ENCODE peak calls at places on chromosome 15, in ten cellular contexts. One of them, this sample, is unnamed.

GRCh38 chr15:77986891-77987764 is 90.4 kb downstream of the TBC1D2B start:
- DNase-seq in iPS DF 6.9: no peak
- DNase-seq in breast epithelium: peak; percentile 27
- DNase-seq in endothelial cell of umbilical vein: no peak
- DNase-seq in CD4-positive, alpha-beta memory T cell: no peak
- DNase-seq in mesenchymal stem cell: no peak
- DNase-seq in right lobe of liver: no peak
- DNase-seq in tibial nerve: no peak
- DNase-seq in left ventricle myocardium inferior: no peak
- DNase-seq in adipocyte: no peak
- DNase-seq in this sample: no peak

GRCh38 chr15:77393471-77393840 is 26.4 kb downstream of the PEAK1 start:
- DNase-seq in adipocyte: no peak
- DNase-seq in iPS DF 6.9: no peak
- DNase-seq in CD4-positive, alpha-beta memory T cell: no peak
- DNase-seq in mesenchymal stem cell: no peak
- DNase-seq in left ventricle myocardium inferior: no peak
- DNase-seq in tibial nerve: no peak
- DNase-seq in endothelial cell of umbilical vein: no peak
- DNase-seq in right lobe of liver: no peak
- DNase-seq in breast epithelium: no peak
- DNase-seq in this sample: no peak

GRCh38 chr15:57751177-57751800 is 44.8 kb downstream of the POLR2M start:
- DNase-seq in breast epithelium: no peak
- DNase-seq in CD4-positive, alpha-beta memory T cell: no peak
- DNase-seq in iPS DF 6.9: no peak
- DNase-seq in adipocyte: peak; percentile 75
- DNase-seq in right lobe of liver: no peak
- DNase-seq in endothelial cell of umbilical vein: peak; percentile 72
- DNase-seq in left ventricle myocardium inferior: no peak
- DNase-seq in mesenchymal stem cell: peak; percentile 30
- DNase-seq in tibial nerve: no peak
- DNase-seq in this sample: no peak

GRCh38 chr15:101625980-101626379 is 26.2 kb downstream of the TM2D3 start:
- DNase-seq in left ventricle myocardium inferior: no peak
- DNase-seq in CD4-positive, alpha-beta memory T cell: no peak
- DNase-seq in endothelial cell of umbilical vein: no peak
- DNase-seq in adipocyte: no peak
- DNase-seq in mesenchymal stem cell: no peak
- DNase-seq in tibial nerve: no peak
- DNase-seq in iPS DF 6.9: no peak
- DNase-seq in right lobe of liver: no peak
- DNase-seq in breast epithelium: no peak
- DNase-seq in this sample: no peak

GRCh38 chr15:50163719-50164410 is 18.1 kb upstream of the SLC27A2 start:
- DNase-seq in endothelial cell of umbilical vein: no peak
- DNase-seq in tibial nerve: no peak
- DNase-seq in mesenchymal stem cell: no peak
- DNase-seq in left ventricle myocardium inferior: no peak
- DNase-seq in iPS DF 6.9: no peak
- DNase-seq in CD4-positive, alpha-beta memory T cell: no peak
- DNase-seq in adipocyte: no peak
- DNase-seq in right lobe of liver: no peak
- DNase-seq in breast epithelium: no peak
- DNase-seq in this sample: no peak

GRCh38 chr15:101013769-101014223 is 94.6 kb downstream of the LRRK1 start:
- DNase-seq in iPS DF 6.9: no peak
- DNase-seq in breast epithelium: no peak
- DNase-seq in endothelial cell of umbilical vein: no peak
- DNase-seq in right lobe of liver: no peak
- DNase-seq in tibial nerve: no peak
- DNase-seq in mesenchymal stem cell: no peak
- DNase-seq in adipocyte: no peak
- DNase-seq in CD4-positive, alpha-beta memory T cell: no peak
- DNase-seq in left ventricle myocardium inferior: no peak
- DNase-seq in this sample: no peak

GRCh38 chr15:60315878-60316277 is 81.9 kb downstream of the ANXA2 start:
- DNase-seq in right lobe of liver: no peak
- DNase-seq in iPS DF 6.9: no peak
- DNase-seq in breast epithelium: no peak
- DNase-seq in endothelial cell of umbilical vein: no peak
- DNase-seq in adipocyte: no peak
- DNase-seq in CD4-positive, alpha-beta memory T cell: no peak
- DNase-seq in mesenchymal stem cell: no peak
- DNase-seq in left ventricle myocardium inferior: no peak
- DNase-seq in tibial nerve: no peak
- DNase-seq in this sample: no peak

GRCh38 chr15:76135516-76135915 is 75.7 kb downstream of the TMEM266 start:
- DNase-seq in adipocyte: no peak
- DNase-seq in CD4-positive, alpha-beta memory T cell: no peak
- DNase-seq in tibial nerve: no peak
- DNase-seq in mesenchymal stem cell: no peak
- DNase-seq in right lobe of liver: no peak
- DNase-seq in breast epithelium: no peak
- DNase-seq in endothelial cell of umbilical vein: no peak
- DNase-seq in left ventricle myocardium inferior: no peak
- DNase-seq in iPS DF 6.9: no peak
- DNase-seq in this sample: no peak

GRCh38 chr15:99425666-99426301 is 140.0 kb upstream of the MEF2A start:
- DNase-seq in right lobe of liver: no peak
- DNase-seq in tibial nerve: no peak
- DNase-seq in endothelial cell of umbilical vein: peak; percentile 49
- DNase-seq in mesenchymal stem cell: no peak
- DNase-seq in CD4-positive, alpha-beta memory T cell: no peak
- DNase-seq in adipocyte: no peak
- DNase-seq in left ventricle myocardium inferior: peak; percentile 28
- DNase-seq in iPS DF 6.9: no peak
- DNase-seq in breast epithelium: no peak
- DNase-seq in this sample: peak; percentile 75

GRCh38 chr15:80188293-80188692 is 35.5 kb downstream of the FAH start:
- DNase-seq in iPS DF 6.9: no peak
- DNase-seq in breast epithelium: no peak
- DNase-seq in left ventricle myocardium inferior: no peak
- DNase-seq in right lobe of liver: no peak
- DNase-seq in CD4-positive, alpha-beta memory T cell: no peak
- DNase-seq in mesenchymal stem cell: no peak
- DNase-seq in adipocyte: no peak
- DNase-seq in tibial nerve: no peak
- DNase-seq in endothelial cell of umbilical vein: no peak
- DNase-seq in this sample: no peak

GRCh38 chr15:27846722-27847420 is 252.2 kb downstream of the OCA2 start:
- DNase-seq in breast epithelium: no peak
- DNase-seq in left ventricle myocardium inferior: no peak
- DNase-seq in endothelial cell of umbilical vein: no peak
- DNase-seq in right lobe of liver: no peak
- DNase-seq in mesenchymal stem cell: no peak
- DNase-seq in CD4-positive, alpha-beta memory T cell: no peak
- DNase-seq in tibial nerve: no peak
- DNase-seq in adipocyte: no peak
- DNase-seq in iPS DF 6.9: no peak
- DNase-seq in this sample: no peak

GRCh38 chr15:36472672-36473071 is 106.8 kb upstream of the CDIN1 start:
- DNase-seq in breast epithelium: no peak
- DNase-seq in left ventricle myocardium inferior: no peak
- DNase-seq in right lobe of liver: no peak
- DNase-seq in endothelial cell of umbilical vein: no peak
- DNase-seq in adipocyte: no peak
- DNase-seq in tibial nerve: no peak
- DNase-seq in CD4-positive, alpha-beta memory T cell: no peak
- DNase-seq in iPS DF 6.9: no peak
- DNase-seq in mesenchymal stem cell: no peak
- DNase-seq in this sample: no peak

GRCh38 chr15:36499751-36500389 is 79.6 kb upstream of the CDIN1 start:
- DNase-seq in mesenchymal stem cell: no peak
- DNase-seq in CD4-positive, alpha-beta memory T cell: no peak
- DNase-seq in breast epithelium: no peak
- DNase-seq in tibial nerve: no peak
- DNase-seq in adipocyte: peak; percentile 65
- DNase-seq in right lobe of liver: no peak
- DNase-seq in iPS DF 6.9: no peak
- DNase-seq in endothelial cell of umbilical vein: no peak
- DNase-seq in left ventricle myocardium inferior: no peak
- DNase-seq in this sample: no peak

GRCh38 chr15:82812994-82813393 is 3.6 kb downstream of the WHAMM start:
- DNase-seq in breast epithelium: no peak
- DNase-seq in endothelial cell of umbilical vein: no peak
- DNase-seq in right lobe of liver: no peak
- DNase-seq in iPS DF 6.9: no peak
- DNase-seq in mesenchymal stem cell: peak; percentile 21
- DNase-seq in adipocyte: peak; percentile 24
- DNase-seq in tibial nerve: no peak
- DNase-seq in left ventricle myocardium inferior: no peak
- DNase-seq in CD4-positive, alpha-beta memory T cell: no peak
- DNase-seq in this sample: no peak

GRCh38 chr15:45719490-45719889 is 84.7 kb downstream of the SQOR start:
- DNase-seq in tibial nerve: no peak
- DNase-seq in adipocyte: no peak
- DNase-seq in CD4-positive, alpha-beta memory T cell: no peak
- DNase-seq in endothelial cell of umbilical vein: no peak
- DNase-seq in right lobe of liver: no peak
- DNase-seq in breast epithelium: no peak
- DNase-seq in iPS DF 6.9: no peak
- DNase-seq in left ventricle myocardium inferior: no peak
- DNase-seq in mesenchymal stem cell: peak; percentile 40
- DNase-seq in this sample: no peak

GRCh38 chr15:99411234-99411633 is 154.6 kb upstream of the MEF2A start:
- DNase-seq in CD4-positive, alpha-beta memory T cell: no peak
- DNase-seq in tibial nerve: no peak
- DNase-seq in left ventricle myocardium inferior: no peak
- DNase-seq in breast epithelium: no peak
- DNase-seq in mesenchymal stem cell: no peak
- DNase-seq in iPS DF 6.9: no peak
- DNase-seq in adipocyte: no peak
- DNase-seq in endothelial cell of umbilical vein: no peak
- DNase-seq in right lobe of liver: no peak
- DNase-seq in this sample: no peak

DNA sequence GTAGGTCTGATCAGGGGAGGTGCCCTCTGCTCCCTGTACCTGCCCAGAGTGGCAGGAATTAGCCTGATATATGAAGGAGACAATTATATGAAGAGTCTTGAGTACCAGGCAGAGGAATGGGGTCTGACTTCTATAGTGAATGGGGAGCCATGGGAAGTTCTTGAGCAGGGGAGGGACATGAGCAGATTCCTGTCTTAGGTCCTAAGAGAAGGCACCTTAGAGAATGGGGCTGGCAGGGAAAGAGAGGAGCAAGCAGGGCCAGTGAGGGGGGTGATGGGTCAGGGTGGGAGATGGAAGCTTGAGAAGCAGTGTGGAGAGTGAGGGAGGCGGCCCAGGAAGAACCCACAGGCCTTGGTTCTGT is 12.4 kb downstream of the CD276 start:
- DNase-seq in breast epithelium: no peak
- DNase-seq in adipocyte: no peak
- DNase-seq in iPS DF 6.9: no peak
- DNase-seq in CD4-positive, alpha-beta memory T cell: no peak
- DNase-seq in mesenchymal stem cell: no peak
- DNase-seq in right lobe of liver: no peak
- DNase-seq in endothelial cell of umbilical vein: no peak
- DNase-seq in left ventricle myocardium inferior: no peak
- DNase-seq in tibial nerve: no peak
- DNase-seq in this sample: no peak
- H3K4me1 ChIP-seq in breast epithelium: peaks cover 10% of the 10 kb centered on the region
- H3K4me1 ChIP-seq in adipocyte: peaks cover 56% of the 10 kb centered on the region
- H3K4me1 ChIP-seq in iPS DF 6.9: peaks cover 5% of the 10 kb centered on the region
- H3K4me1 ChIP-seq in CD4-positive, alpha-beta memory T cell: peaks cover 24% of the 10 kb centered on the region
- H3K4me1 ChIP-seq in mesenchymal stem cell: peaks cover 24% of the 10 kb centered on the region
- H3K4me1 ChIP-seq in right lobe of liver: peaks cover 10% of the 10 kb centered on the region
- H3K4me1 ChIP-seq in endothelial cell of umbilical vein: peaks cover 21% of the 10 kb centered on the region
- H3K4me1 ChIP-seq in left ventricle myocardium inferior: peaks cover 59% of the 10 kb centered on the region
- H3K4me1 ChIP-seq in tibial nerve: no peaks in the 10 kb centered on the region
- H3K4me1 ChIP-seq in this sample: peaks cover 5% of the 10 kb centered on the region

GRCh38 chr15:65979316-65979715 is 110.0 kb downstream of the RAB11A start:
- DNase-seq in adipocyte: no peak
- DNase-seq in CD4-positive, alpha-beta memory T cell: no peak
- DNase-seq in left ventricle myocardium inferior: no peak
- DNase-seq in iPS DF 6.9: no peak
- DNase-seq in right lobe of liver: no peak
- DNase-seq in mesenchymal stem cell: no peak
- DNase-seq in breast epithelium: no peak
- DNase-seq in endothelial cell of umbilical vein: no peak
- DNase-seq in tibial nerve: no peak
- DNase-seq in this sample: no peak
- H3K4me1 ChIP-seq in adipocyte: peaks cover 4% of the 10 kb centered on the region
- H3K4me1 ChIP-seq in CD4-positive, alpha-beta memory T cell: peaks cover 6% of the 10 kb centered on the region
- H3K4me1 ChIP-seq in left ventricle myocardium inferior: peaks cover 8% of the 10 kb centered on the region
- H3K4me1 ChIP-seq in iPS DF 6.9: peaks cover 3% of the 10 kb centered on the region
- H3K4me1 ChIP-seq in right lobe of liver: no peaks in the 10 kb centered on the region
- H3K4me1 ChIP-seq in mesenchymal stem cell: peaks cover 8% of the 10 kb centered on the region
- H3K4me1 ChIP-seq in breast epithelium: no peaks in the 10 kb centered on the region
- H3K4me1 ChIP-seq in endothelial cell of umbilical vein: no peaks in the 10 kb centered on the region
- H3K4me1 ChIP-seq in tibial nerve: no peaks in the 10 kb centered on the region
- H3K4me1 ChIP-seq in this sample: peaks cover 3% of the 10 kb centered on the region

DNA sequence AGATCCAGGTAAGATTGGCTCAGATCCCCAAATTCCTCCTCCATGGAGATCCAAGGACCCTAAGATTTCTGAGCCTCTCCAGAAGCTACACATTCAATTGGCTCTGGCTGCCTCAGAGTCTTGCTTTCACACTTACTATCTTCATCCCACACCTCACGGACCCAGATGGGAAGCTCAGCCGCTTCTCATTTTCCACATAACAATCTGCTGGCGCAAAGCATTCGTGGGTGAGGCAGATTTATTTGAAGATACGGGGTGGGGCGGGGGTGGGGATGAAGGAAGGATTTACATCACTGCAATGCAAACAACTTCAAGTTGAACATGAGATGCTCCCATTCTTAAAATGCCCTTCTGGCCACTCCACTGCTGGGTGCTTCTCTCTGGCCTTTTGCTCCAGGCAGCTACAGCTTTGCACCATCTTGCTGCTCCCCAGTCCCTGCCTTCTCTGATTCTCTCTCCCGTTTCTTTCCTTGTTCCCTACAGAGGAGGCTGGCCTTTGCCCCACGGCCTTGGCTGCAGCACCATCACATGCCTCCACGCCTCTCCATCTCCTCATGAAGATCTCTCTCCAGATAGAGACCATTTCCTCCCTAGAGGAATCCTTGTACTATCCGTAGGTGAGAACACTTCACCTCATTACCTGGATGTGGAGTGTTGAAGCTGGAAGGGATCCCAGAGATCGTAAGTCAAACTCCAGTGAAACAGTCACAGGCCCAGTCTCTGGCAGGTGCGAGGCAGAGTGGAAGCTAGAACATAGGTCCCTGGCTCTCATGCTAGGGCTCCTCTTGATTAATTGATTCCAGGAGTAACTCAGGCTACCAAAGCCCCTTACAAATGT is 175.9 kb downstream of the RPLP1 start:
- DNase-seq in right lobe of liver: no peak
- DNase-seq in tibial nerve: no peak
- DNase-seq in breast epithelium: no peak
- DNase-seq in endothelial cell of umbilical vein: no peak
- DNase-seq in CD4-positive, alpha-beta memory T cell: no peak
- DNase-seq in adipocyte: no peak
- DNase-seq in iPS DF 6.9: no peak
- DNase-seq in left ventricle myocardium inferior: no peak
- DNase-seq in mesenchymal stem cell: no peak
- DNase-seq in this sample: no peak
- H3K4me1 ChIP-seq in right lobe of liver: peaks cover 19% of the 10 kb centered on the region
- H3K4me1 ChIP-seq in tibial nerve: no peaks in the 10 kb centered on the region
- H3K4me1 ChIP-seq in breast epithelium: no peaks in the 10 kb centered on the region
- H3K4me1 ChIP-seq in endothelial cell of umbilical vein: no peaks in the 10 kb centered on the region
- H3K4me1 ChIP-seq in CD4-positive, alpha-beta memory T cell: no peaks in the 10 kb centered on the region
- H3K4me1 ChIP-seq in adipocyte: peaks cover 29% of the 10 kb centered on the region
- H3K4me1 ChIP-seq in iPS DF 6.9: no peaks in the 10 kb centered on the region
- H3K4me1 ChIP-seq in left ventricle myocardium inferior: no peaks in the 10 kb centered on the region
- H3K4me1 ChIP-seq in mesenchymal stem cell: no peaks in the 10 kb centered on the region
- H3K4me1 ChIP-seq in this sample: no peaks in the 10 kb centered on the region

GRCh38 chr15:72491768-72492167 is 17.6 kb downstream of the ARIH1 start:
- DNase-seq in mesenchymal stem cell: peak; percentile 89
- DNase-seq in breast epithelium: no peak
- DNase-seq in left ventricle myocardium inferior: no peak
- DNase-seq in iPS DF 6.9: no peak
- DNase-seq in adipocyte: peak; percentile 54
- DNase-seq in tibial nerve: no peak
- DNase-seq in endothelial cell of umbilical vein: peak; percentile 23
- DNase-seq in right lobe of liver: no peak
- DNase-seq in CD4-positive, alpha-beta memory T cell: no peak
- DNase-seq in this sample: no peak
- H3K4me1 ChIP-seq in mesenchymal stem cell: peaks cover 5% of the 10 kb centered on the region
- H3K4me1 ChIP-seq in breast epithelium: no peaks in the 10 kb centered on the region
- H3K4me1 ChIP-seq in left ventricle myocardium inferior: peaks cover 98% of the 10 kb centered on the region
- H3K4me1 ChIP-seq in iPS DF 6.9: peaks cover 2% of the 10 kb centered on the region
- H3K4me1 ChIP-seq in adipocyte: peaks cover 59% of the 10 kb centered on the region
- H3K4me1 ChIP-seq in tibial nerve: peaks cover 2% of the 10 kb centered on the region
- H3K4me1 ChIP-seq in endothelial cell of umbilical vein: peaks cover 7% of the 10 kb centered on the region
- H3K4me1 ChIP-seq in right lobe of liver: peaks cover 49% of the 10 kb centered on the region
- H3K4me1 ChIP-seq in CD4-positive, alpha-beta memory T cell: peaks cover 92% of the 10 kb centered on the region
- H3K4me1 ChIP-seq in this sample: peaks cover 3% of the 10 kb centered on the region

This sample was measured in kidney.